ENCODE peak calls at places on chromosomes 13 and 19, in five cellular contexts. F is SK-N-SH, Y is K562, T is HepG2, E is H1. K is an unnamed sample.

GRCh38 chr19:41441321-41441945 is 1.5 kb upstream of the ERICH4 start:
- DNase-seq in F (no peak), Y (no peak), T (no peak), E (no peak), K (no peak)

GRCh38 chr19:927044-927706 is 1.3 kb downstream of the ARID3A start:
- DNase-seq in T (peak), F (peak), E (no peak), Y (peak), K (no peak)

GRCh38 chr13:46571189-46571901 is 18.4 kb downstream of the LRCH1 start:
- DNase-seq in Y (no peak), F (no peak), E (no peak), T (peak), K (no peak)

GRCh38 chr13:110328509-110328908 is 21.4 kb downstream of the COL4A2 start:
- DNase-seq in T (no peak), F (no peak), E (no peak), Y (no peak), K (no peak)

GRCh38 chr13:99041788-99042187 is 63.9 kb upstream of the DOCK9 start:
- DNase-seq in T (no peak), E (no peak), Y (no peak), F (no peak), K (no peak)

GRCh38 chr19:7636691-7637373 is at the start of gene STXBP2:
- DNase-seq in E (peak), Y (peak), T (peak), F (peak), K (peak)

GRCh38 chr19:18651738-18652137 is 14.9 kb downstream of the KLHL26 start:
- DNase-seq in Y (no peak), T (no peak), F (no peak), E (no peak), K (no peak)

GRCh38 chr19:27909185-27909840 is 1303.6 kb downstream of the UQCRFS1 start:
- DNase-seq in E (no peak), T (no peak), Y (no peak), F (no peak), K (no peak)

GRCh38 chr13:77415253-77416127 is 88.6 kb upstream of the MYCBP2 start:
- DNase-seq in F (peak), E (no peak), T (no peak), Y (no peak), K (no peak)

GRCh38 chr13:45541806-45542205 is 73.7 kb downstream of the ERICH6B start:
- DNase-seq in Y (no peak), E (no peak), T (no peak), F (no peak), K (no peak)

GRCh38 chr19:23118400-23118799 is 1.6 kb downstream of the ZNF730 start:
- DNase-seq in T (no peak), Y (no peak), E (no peak), F (no peak), K (no peak)

GRCh38 chr19:58091251-58091995 is 6.6 kb downstream of the ZSCAN18 start:
- DNase-seq in Y (no peak), E (no peak), T (no peak), F (no peak), K (no peak)

GRCh38 chr13:106117035-106117434 is 418.4 kb downstream of the EFNB2 start:
- DNase-seq in F (peak), T (no peak), Y (no peak), E (no peak), K (peak)

GRCh38 chr13:99399623-99399974 is 92.4 kb upstream of the GPR183 start:
- DNase-seq in F (no peak), T (no peak), Y (no peak), E (no peak), K (no peak)

GRCh38 chr19:18014197-18014596 is 6.2 kb downstream of the ARRDC2 start:
- DNase-seq in Y (peak), T (no peak), F (no peak), E (no peak), K (no peak)

GRCh38 chr19:45607071-45608029 is 5.3 kb upstream of the GPR4 start:
- DNase-seq in T (peak), Y (peak), E (peak), F (peak), K (peak)

GRCh38 chr19:44848036-44848804 is 2.1 kb downstream of the NECTIN2 start:
- DNase-seq in Y (no peak), E (peak), F (peak), T (no peak), K (no peak)

GRCh38 chr13:49610176-49610575 is 18.1 kb upstream of the ARL11 start:
- DNase-seq in F (peak), Y (no peak), T (no peak), E (no peak), K (no peak)

GRCh38 chr19:1521636-1522035 is 2.2 kb upstream of the PLK5 start:
- DNase-seq in T (no peak), E (no peak), F (no peak), Y (no peak), K (no peak)

GRCh38 chr19:49857061-49857833 is 6.3 kb downstream of the PTOV1 start:
- DNase-seq in E (no peak), Y (no peak), F (peak), T (no peak), K (no peak)

GRCh38 chr13:46850214-46850613 is 46.6 kb downstream of the HTR2A start:
- DNase-seq in E (no peak), T (no peak), Y (no peak), F (no peak), K (no peak)

GRCh38 chr13:36382030-36382429 is 35.8 kb upstream of the SPART start:
- DNase-seq in T (no peak), F (no peak), Y (no peak), E (no peak), K (no peak)

GRCh38 chr19:18785179-18786124 is 5.7 kb downstream of the COMP start:
- DNase-seq in F (peak), T (peak), Y (peak), E (peak), K (peak)

GRCh38 chr19:38673030-38673429 is 25.6 kb downstream of the ACTN4 start:
- DNase-seq in E (no peak), Y (no peak), T (no peak), F (no peak), K (no peak)

GRCh38 chr19:43560687-43561086 is 14.6 kb downstream of the XRCC1 start:
- DNase-seq in T (peak), Y (peak), E (no peak), F (no peak), K (no peak)

GRCh38 chr13:97267418-97268059 is 45.4 kb downstream of the MBNL2 start:
- DNase-seq in T (no peak), E (peak), Y (no peak), F (no peak), K (no peak)

GRCh38 chr13:68938639-68939038 is 1169.0 kb upstream of the ATXN8OS start:
- DNase-seq in E (no peak), F (no peak), Y (no peak), T (no peak), K (no peak)

DNA sequence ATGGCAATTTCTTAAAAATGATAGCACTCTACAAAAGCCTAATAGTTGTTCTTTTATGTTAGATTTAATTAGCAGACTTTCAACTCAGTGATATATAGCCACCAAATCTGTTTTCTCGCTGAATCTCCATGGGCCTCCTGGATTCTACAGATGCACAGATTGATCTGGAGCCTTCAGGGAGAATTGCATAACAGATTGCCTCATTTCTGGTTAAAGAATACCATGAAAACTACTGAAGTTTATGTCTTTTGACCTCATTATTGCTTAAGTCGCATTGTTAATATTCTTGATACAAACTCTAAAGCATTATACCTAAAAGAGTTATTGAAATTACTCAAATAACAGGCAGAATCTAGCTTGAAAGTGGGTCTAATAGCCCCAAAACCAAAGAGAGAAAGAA is 53.7 kb upstream of the PRR20A start:
- DNase-seq in F (no peak), T (no peak), Y (no peak), E (no peak), K (no peak)
- TF ChIP-seq JUND in F (no peak), T (no peak), Y (no peak), E (no peak), K (no peak)

DNA sequence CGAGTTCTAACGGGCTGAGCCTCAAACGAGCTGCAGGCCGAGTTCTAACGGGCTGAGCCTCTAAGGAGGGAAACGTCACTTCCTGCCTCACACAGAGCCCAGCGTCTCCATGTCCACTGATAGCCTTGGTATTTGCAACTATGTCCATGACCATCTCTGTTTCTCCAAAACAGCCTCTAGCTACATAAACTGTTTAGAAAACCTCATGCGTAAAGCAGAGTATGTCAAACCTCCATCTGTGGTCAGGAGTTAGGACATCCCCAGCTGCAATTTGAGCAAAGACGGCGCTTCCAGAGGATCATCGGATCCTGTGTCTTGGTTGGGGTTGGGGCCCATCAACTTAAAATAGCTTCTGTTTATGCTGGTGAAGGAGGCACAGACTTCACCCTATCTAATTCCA is 20.8 kb downstream of the RASA3 start:
- DNase-seq in F (no peak), Y (no peak), E (no peak), T (no peak), K (no peak)
- TF ChIP-seq JUND in F (no peak), Y (no peak), E (no peak), T (no peak), K (no peak)

GRCh38 chr19:11141937-11142527 is 13.6 kb downstream of the SPC24 start:
- DNase-seq in F (no peak), T (peak), Y (no peak), E (peak), K (no peak)

GRCh38 chr19:11138659-11139526 is 16.7 kb downstream of the SPC24 start:
- DNase-seq in E (peak), Y (peak), T (peak), F (peak), K (no peak)

GRCh38 chr19:11140896-11141295 is 14.7 kb downstream of the SPC24 start:
- DNase-seq in Y (no peak), F (no peak), E (no peak), T (no peak), K (no peak)

GRCh38 chr19:11136400-11137101 is 19.0 kb downstream of the SPC24 start:
- DNase-seq in Y (peak), T (no peak), E (no peak), F (no peak), K (no peak)

DNA sequence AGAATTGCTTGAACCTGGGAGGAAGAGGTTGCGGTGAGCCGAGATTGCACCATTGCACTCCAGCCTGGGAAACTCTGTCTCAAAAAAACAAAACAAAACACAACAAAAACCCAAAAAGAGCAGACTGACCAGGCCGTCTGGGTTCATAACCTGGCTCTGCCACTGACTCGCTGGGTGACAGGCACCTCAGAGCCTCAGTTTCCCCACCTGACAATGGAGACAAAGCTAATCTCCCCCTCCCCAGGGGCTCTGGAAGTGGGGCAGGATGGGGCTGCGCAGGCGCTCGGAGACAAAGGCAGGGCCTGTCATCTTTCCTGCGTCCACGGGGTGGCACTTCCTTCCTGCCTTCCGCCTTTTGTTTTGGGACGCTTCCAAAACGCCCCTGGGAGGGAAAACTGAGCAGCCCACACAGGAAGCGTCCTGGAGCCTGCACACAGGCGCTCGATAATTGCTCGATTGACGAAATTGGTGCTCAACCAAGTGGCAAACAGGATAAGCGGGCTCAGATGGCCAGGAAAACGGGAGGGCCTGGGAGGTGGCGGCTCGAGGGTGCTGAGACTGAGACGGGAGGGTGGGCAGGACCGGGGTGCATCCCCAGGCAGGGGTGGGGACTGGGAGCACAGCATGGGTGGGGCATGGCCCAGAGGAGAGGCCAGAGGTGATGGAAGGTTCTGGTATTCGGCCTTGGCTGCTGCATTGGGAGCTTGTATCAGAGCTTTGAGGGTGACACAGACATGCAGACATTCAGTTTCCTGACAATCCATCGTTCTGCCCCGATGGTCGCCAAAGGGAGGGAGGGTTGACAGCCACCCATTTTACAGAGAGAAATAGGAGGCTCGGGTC is 17.8 kb downstream of the SPC24 start:
- DNase-seq in E (peak), T (peak), Y (peak), F (peak), K (peak)
- TF ChIP-seq JUND in E (no peak), T (no peak), Y (peak), F (no peak), K (no peak)

DNA sequence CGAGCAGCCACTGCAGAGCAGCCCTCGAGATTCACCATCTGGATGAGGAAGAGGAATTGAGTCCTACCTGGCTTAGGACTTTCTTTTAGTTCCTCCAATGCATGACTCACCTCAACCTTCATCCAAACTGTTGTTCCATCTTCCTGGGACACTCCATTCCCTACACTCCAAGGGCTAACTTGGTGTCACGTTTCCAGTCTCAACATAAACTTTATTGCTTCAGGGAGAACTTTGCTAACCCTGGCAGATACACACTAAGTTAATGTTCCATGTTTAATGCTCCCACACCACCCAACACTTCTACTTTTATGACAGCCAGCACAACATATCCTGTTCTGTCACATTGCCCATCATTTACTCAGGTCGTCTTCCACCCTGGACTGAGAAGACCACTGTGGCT is 164.4 kb downstream of the RBM26 start:
- DNase-seq in E (no peak), Y (no peak), F (no peak), T (no peak), K (no peak)
- TF ChIP-seq JUND in E (no peak), Y (no peak), F (no peak), T (no peak), K (no peak)

GRCh38 chr19:6279931-6280591 is at the start of gene MLLT1:
- DNase-seq in T (peak), F (peak), E (peak), Y (peak), K (peak)
- TF ChIP-seq JUND in T (no peak), F (no peak), E (no peak), Y (no peak), K (no peak)

GRCh38 chr19:5951338-5951861 is 26.5 kb downstream of the RANBP3 start:
- DNase-seq in E (no peak), F (no peak), T (no peak), Y (no peak), K (no peak)
- TF ChIP-seq JUND in E (no peak), F (no peak), T (no peak), Y (no peak), K (no peak)

GRCh38 chr13:33349314-33349995 is 63.9 kb upstream of the STARD13 start:
- DNase-seq in T (no peak), F (no peak), Y (no peak), E (no peak), K (peak)

GRCh38 chr13:33351324-33351723 is 65.8 kb upstream of the STARD13 start:
- DNase-seq in F (no peak), E (no peak), Y (no peak), T (no peak), K (peak)

GRCh38 chr13:33352023-33352422 is 66.5 kb upstream of the STARD13 start:
- DNase-seq in Y (no peak), E (no peak), F (peak), T (peak), K (no peak)

GRCh38 chr13:33348366-33348765 is 62.8 kb upstream of the STARD13 start:
- DNase-seq in Y (no peak), T (no peak), F (no peak), E (no peak), K (peak)

DNA sequence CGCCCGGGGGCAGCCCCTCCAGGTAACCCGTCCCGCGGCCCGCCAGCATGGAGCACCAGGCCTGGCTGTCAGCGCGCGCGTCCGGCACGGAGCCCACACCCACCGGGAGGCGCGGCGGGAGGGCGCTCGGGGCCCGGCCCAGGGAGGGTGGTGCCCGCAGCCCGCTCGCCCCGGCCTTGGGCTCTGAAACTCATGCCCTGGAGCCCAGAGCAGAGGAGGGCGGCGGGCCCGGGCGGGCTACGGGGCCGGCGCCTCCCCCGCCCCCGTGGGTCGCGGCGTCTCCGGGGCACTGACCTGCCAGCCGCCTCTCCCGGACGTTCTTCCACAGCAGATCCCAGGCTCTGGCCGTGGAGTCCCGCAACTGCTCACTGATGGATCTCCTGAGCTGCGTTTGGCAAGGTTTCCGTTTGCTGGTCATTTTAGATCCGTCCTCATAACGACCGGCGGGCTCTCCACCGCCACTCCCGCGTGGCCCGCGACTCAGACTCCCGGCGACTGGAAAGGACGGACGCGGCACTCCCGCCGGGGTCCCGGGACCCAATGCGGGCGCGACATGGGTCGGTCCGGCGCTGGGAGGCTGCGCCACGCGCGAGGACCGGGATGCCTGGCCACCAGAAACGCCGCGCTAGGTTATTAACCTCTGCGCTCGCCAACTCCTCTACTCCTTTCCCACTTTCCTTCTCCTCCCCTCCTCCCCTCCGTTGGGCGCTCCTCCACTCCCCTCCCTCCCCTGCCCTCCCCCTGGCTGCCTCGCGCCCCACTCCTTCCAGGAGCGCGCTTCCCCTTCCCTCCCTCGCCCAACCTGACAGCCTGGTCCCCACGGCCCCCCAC is 64.7 kb upstream of the STARD13 start:
- DNase-seq in F (peak), Y (no peak), E (peak), T (no peak), K (peak)
- TF ChIP-seq JUND in F (no peak), Y (no peak), E (no peak), T (no peak), K (no peak)

DNA sequence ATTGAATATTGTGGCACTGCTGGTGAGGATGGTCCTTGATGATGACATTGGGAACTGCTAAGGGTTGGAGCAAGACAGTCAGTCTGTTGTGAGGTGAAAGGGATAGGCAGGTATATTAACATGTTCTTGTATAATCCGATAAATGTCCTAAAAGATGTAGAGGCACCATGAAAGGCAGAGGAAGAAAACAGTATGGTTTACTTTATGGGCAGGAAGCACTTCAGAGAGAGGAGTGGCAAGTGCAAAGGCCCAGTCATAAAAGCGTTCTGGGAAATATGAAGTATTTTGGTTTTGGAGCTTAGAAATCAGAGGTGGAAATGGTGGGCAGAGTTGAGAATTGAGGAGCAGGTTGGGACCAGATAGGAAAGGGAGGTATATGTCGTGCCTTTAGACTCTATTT is 9.5 kb downstream of the NUP58 start:
- DNase-seq in Y (no peak), E (no peak), T (no peak), F (no peak), K (no peak)
- TF ChIP-seq JUND in Y (no peak), E (no peak), T (no peak), F (no peak), K (no peak)

DNA sequence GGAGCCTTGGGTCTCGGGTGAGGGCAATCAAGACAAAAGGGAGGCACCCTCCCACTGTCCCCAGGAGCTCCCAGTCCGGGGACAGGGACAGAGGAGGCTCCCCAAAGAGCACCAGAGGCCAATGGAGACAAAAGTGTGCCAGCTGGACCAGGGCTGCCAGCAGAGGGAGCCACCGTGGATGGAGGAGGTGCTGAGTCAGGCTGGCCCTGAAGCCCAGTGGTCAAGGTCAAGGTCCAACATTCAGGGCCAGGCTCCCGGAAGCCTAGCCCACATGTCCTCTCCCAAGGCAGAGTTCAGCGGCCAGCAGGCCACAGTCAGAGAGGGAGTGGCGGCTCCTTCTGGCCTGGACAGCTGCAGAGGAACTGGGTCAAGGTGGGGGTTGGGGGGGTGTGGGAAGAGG is 8.4 kb downstream of the COL5A3 start:
- DNase-seq in T (peak), Y (peak), F (no peak), E (peak), K (no peak)
- TF ChIP-seq JUND in T (no peak), Y (no peak), F (no peak), E (peak), K (no peak)

K was measured in T47D.